ENCODE peak calls at places on chromosomes 16 and 17, in seven cellular contexts. G, C, O, D, K, U and Z are unnamed samples. For H3K4me1, the result is how much of the 10 kb centered on the place peaks cover.

GRCh38 chr16:23401142-23401541 is 51.8 kb downstream of the COG7 start:
- DNase-seq in C (no peak), O (no peak), U (no peak), G (no peak), D (no peak), K (no peak), Z (no peak)

GRCh38 chr17:3667366-3668278 is 756 bp downstream of the TAX1BP3 start:
- DNase-seq in C (peak), D (peak), O (peak), U (peak), K (peak), G (no peak), Z (peak)

GRCh38 chr16:59108374-59108773 is 374.3 kb upstream of the GOT2 start:
- DNase-seq in G (no peak), O (no peak), D (no peak), U (no peak), C (no peak), K (no peak), Z (no peak)

GRCh38 chr17:48483471-48484131 is 47.2 kb downstream of the HOXB1 start:
- DNase-seq in D (no peak), U (no peak), O (peak), C (peak), G (no peak), K (no peak), Z (peak)

GRCh38 chr17:4199818-4200402 is 56.9 kb downstream of the CYB5D2 start:
- DNase-seq in C (peak), U (no peak), O (no peak), K (no peak), D (no peak), G (no peak), Z (no peak)

GRCh38 chr17:36682804-36683203 is 81.4 kb downstream of the MRM1 start:
- DNase-seq in O (no peak), K (no peak), U (no peak), D (no peak), C (no peak), G (no peak), Z (no peak)

GRCh38 chr17:77353684-77354419 is 213.1 kb downstream of the SEC14L1 start:
- DNase-seq in C (no peak), O (no peak), G (no peak), U (no peak), K (peak), D (peak), Z (no peak)

GRCh38 chr17:40098846-40099626 is 1.4 kb downstream of the NR1D1 start:
- DNase-seq in K (peak), O (peak), U (peak), G (peak), C (peak), D (peak), Z (peak)

GRCh38 chr17:37708616-37709212 is 36.1 kb downstream of the HNF1B start:
- DNase-seq in U (no peak), C (peak), O (peak), D (peak), K (peak), G (no peak), Z (no peak)

GRCh38 chr17:74369221-74369620 is 1.9 kb downstream of the GPR142 start:
- DNase-seq in O (no peak), G (peak), D (peak), C (no peak), U (peak), K (peak), Z (no peak)

GRCh38 chr17:7416323-7416722 is 3.8 kb upstream of the SPEM1 start:
- DNase-seq in G (no peak), O (no peak), C (no peak), D (no peak), K (no peak), U (no peak), Z (no peak)

GRCh38 chr17:27296427-27296979 is 2.6 kb downstream of the WSB1 start:
- DNase-seq in K (no peak), U (no peak), O (peak), C (peak), G (no peak), D (no peak), Z (peak)

GRCh38 chr16:75064403-75065148 is 52.0 kb downstream of the LDHD start:
- DNase-seq in O (peak), U (no peak), D (peak), G (no peak), K (peak), C (no peak), Z (no peak)

GRCh38 chr16:48385272-48385953 is at the start of gene SIAH1:
- DNase-seq in G (peak), O (peak), C (peak), D (peak), K (peak), U (peak), Z (peak)

GRCh38 chr16:79714440-79714839 is 113.9 kb upstream of the MAF start:
- DNase-seq in C (no peak), O (no peak), G (no peak), U (no peak), K (no peak), D (no peak), Z (no peak)

GRCh38 chr17:58279736-58280479 is 827 bp downstream of the MPO start:
- DNase-seq in D (no peak), G (no peak), O (no peak), K (no peak), C (no peak), U (no peak), Z (no peak)

GRCh38 chr17:53912117-53912516 is 89.4 kb downstream of the KIF2B start:
- DNase-seq in U (no peak), D (no peak), G (no peak), O (no peak), C (no peak), K (no peak), Z (no peak)

GRCh38 chr16:23145186-23145585 is 4.1 kb downstream of the USP31 start:
- DNase-seq in G (no peak), K (no peak), C (peak), O (no peak), D (no peak), U (no peak), Z (peak)

GRCh38 chr16:69187891-69188451 is 1.0 kb downstream of the SNTB2 start:
- DNase-seq in O (peak), K (peak), C (peak), G (peak), D (peak), U (peak), Z (no peak)

GRCh38 chr17:72927760-72928159 is 164.7 kb downstream of the SLC39A11 start:
- DNase-seq in U (no peak), C (no peak), G (no peak), O (no peak), K (no peak), D (no peak), Z (no peak)

GRCh38 chr17:1486802-1487695 is 5.4 kb downstream of the MYO1C start:
- DNase-seq in C (peak), O (peak), D (peak), U (peak), G (peak), K (peak), Z (peak)

GRCh38 chr17:80308672-80309517 is 48.2 kb downstream of the RNF213 start:
- DNase-seq in O (no peak), C (no peak), K (no peak), G (no peak), U (no peak), D (no peak), Z (no peak)

GRCh38 chr16:61324044-61324443 is 712.2 kb downstream of the CDH8 start:
- DNase-seq in D (no peak), K (no peak), U (no peak), C (no peak), O (no peak), G (no peak), Z (no peak)

GRCh38 chr17:69607162-69607834 is 192.8 kb downstream of the MAP2K6 start:
- DNase-seq in K (peak), O (peak), G (no peak), D (peak), C (peak), U (peak), Z (peak)

GRCh38 chr16:70430667-70431536 is 8.0 kb downstream of the ST3GAL2 start:
- DNase-seq in K (no peak), O (no peak), C (no peak), G (peak), D (no peak), U (peak), Z (no peak)

GRCh38 chr17:68909066-68909465 is 46.1 kb downstream of the ABCA8 start:
- DNase-seq in K (no peak), G (no peak), U (peak), O (peak), D (no peak), C (peak), Z (peak)

GRCh38 chr17:29004081-29004692 is 1.6 kb downstream of the SEZ6 start:
- DNase-seq in O (peak), K (no peak), G (no peak), C (peak), U (no peak), D (no peak), Z (no peak)

GRCh38 chr16:87895641-87896141 is 26.4 kb upstream of the SLC7A5 start:
- DNase-seq in K (no peak), G (peak), C (peak), U (no peak), D (peak), O (peak), Z (peak)

GRCh38 chr16:1564325-1564724 is 30.9 kb downstream of the TMEM204 start:
- DNase-seq in U (no peak), O (no peak), C (no peak), D (no peak), G (no peak), K (no peak), Z (no peak)
- TF ChIP-seq CTCF in U (peak), O (no peak), C (no peak), D (no peak), G (no peak), K (no peak), Z (peak)

GRCh38 chr17:44844390-44844830 is 3.3 kb upstream of the HIGD1B start:
- DNase-seq in O (peak), K (no peak), G (no peak), D (no peak), U (peak), C (no peak), Z (no peak)
- H3K27ac ChIP-seq in O (no peak), K (no peak), G (no peak), D (peak), U (no peak), C (no peak), Z (no peak)

GRCh38 chr16:16105646-16106045 is 117.6 kb downstream of the ABCC6 start:
- DNase-seq in K (no peak), D (no peak), O (no peak), U (no peak), G (no peak), C (no peak), Z (no peak)
- H3K4me1 ChIP-seq in K (under half), D (under half), O (under half), U (under half), G (under half), C (under half), Z (under half)

DNA sequence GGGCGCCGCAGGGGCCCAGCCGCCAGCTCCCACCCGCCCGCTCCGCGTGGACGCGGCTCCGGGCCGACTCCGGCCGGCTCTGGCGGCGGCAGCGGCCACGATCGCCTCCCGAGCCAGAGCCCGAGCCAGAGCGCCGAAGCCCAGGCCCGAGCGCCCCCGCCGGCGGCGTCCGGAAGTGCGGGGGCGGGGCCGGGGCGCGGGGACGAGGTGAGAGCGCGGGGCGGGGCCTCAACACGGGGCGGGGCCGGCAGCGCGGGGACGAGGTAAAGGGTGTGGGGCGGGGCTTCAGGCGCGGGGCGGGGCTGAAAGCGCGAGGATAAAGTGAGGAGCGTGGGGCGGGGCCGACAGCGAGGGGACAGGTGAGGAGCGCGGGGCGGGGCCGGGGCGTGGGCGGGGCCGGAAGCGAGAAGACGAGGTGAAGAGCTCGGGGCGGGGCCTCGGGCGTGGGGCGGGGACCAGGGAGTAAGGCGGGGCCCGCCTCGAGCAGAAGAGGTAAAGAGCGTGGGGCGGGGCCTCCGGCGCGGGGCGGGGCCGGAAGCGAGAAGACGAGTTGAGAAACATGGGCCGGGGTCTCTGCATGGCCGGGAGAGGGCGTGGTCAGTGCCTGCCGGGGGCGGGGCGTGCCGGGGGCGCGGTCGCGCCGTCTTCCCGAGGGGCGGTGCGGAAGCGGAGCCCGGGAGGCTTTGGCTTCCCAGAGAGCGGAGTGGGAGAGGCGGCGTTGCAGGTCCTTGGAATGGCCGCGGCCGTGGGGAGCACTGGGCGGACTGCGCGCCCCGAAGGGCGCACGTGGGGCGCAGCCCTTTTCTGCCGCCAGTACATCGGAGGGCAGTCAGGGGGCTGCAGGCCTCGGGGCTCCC is at the start of gene AXIN1:
- DNase-seq in C (peak), K (peak), O (peak), U (peak), D (peak), G (peak), Z (peak)
- TF ChIP-seq CTCF in C (peak), K (no peak), O (no peak), U (peak), D (peak), G (peak), Z (peak)

GRCh38 chr16:979859-980594 is 1.5 kb upstream of the SOX8 start:
- DNase-seq in D (no peak), G (no peak), O (no peak), C (no peak), K (no peak), U (no peak), Z (no peak)
- H3K27ac ChIP-seq in D (no peak), G (no peak), O (no peak), C (no peak), K (no peak), U (peak), Z (no peak)